ENCODE peak calls at places on chromosomes 3 and 15, in nine cellular contexts. One of them, this sample, is unnamed.

GRCh38 chr15:38362355-38362754 is 91.6 kb upstream of the FAM98B start:
- DNase-seq in activated CD8-positive, alpha-beta memory T cell treated with anti-CD3 and anti-CD28 coated beads for 24 hours: no peak
- DNase-seq in activated CD4-positive, alpha-beta T cell treated with anti-CD3 and anti-CD28 coated beads, Interleukin-2, amount 50 U/mL, for 24 hours: no peak
- DNase-seq in mammary epithelial cell: peak
- DNase-seq in T-cell: no peak
- DNase-seq in stimulated activated CD4-positive, alpha-beta T cell treated with anti-CD3 and anti-CD28 coated beads, Interleukin-1b, Interleukin-23, amount 100 ng/mL, for 4 hours: no peak
- DNase-seq in nucleus accumbens: no peak
- DNase-seq in AG08395: no peak
- DNase-seq in cardiac septum: no peak
- DNase-seq in this sample: no peak

GRCh38 chr15:51692154-51692553 is 10.9 kb downstream of the SCG3 start:
- DNase-seq in AG08395: no peak
- DNase-seq in activated CD4-positive, alpha-beta T cell treated with anti-CD3 and anti-CD28 coated beads, Interleukin-2, amount 50 U/mL, for 24 hours: no peak
- DNase-seq in mammary epithelial cell: no peak
- DNase-seq in activated CD8-positive, alpha-beta memory T cell treated with anti-CD3 and anti-CD28 coated beads for 24 hours: no peak
- DNase-seq in T-cell: no peak
- DNase-seq in nucleus accumbens: no peak
- DNase-seq in stimulated activated CD4-positive, alpha-beta T cell treated with anti-CD3 and anti-CD28 coated beads, Interleukin-1b, Interleukin-23, amount 100 ng/mL, for 4 hours: no peak
- DNase-seq in cardiac septum: no peak
- DNase-seq in this sample: no peak

GRCh38 chr3:132007617-132008016 is 27.2 kb downstream of the CPNE4 start:
- DNase-seq in nucleus accumbens: no peak
- DNase-seq in mammary epithelial cell: no peak
- DNase-seq in cardiac septum: no peak
- DNase-seq in T-cell: no peak
- DNase-seq in activated CD4-positive, alpha-beta T cell treated with anti-CD3 and anti-CD28 coated beads, Interleukin-2, amount 50 U/mL, for 24 hours: no peak
- DNase-seq in activated CD8-positive, alpha-beta memory T cell treated with anti-CD3 and anti-CD28 coated beads for 24 hours: no peak
- DNase-seq in stimulated activated CD4-positive, alpha-beta T cell treated with anti-CD3 and anti-CD28 coated beads, Interleukin-1b, Interleukin-23, amount 100 ng/mL, for 4 hours: no peak
- DNase-seq in AG08395: no peak
- DNase-seq in this sample: no peak

GRCh38 chr3:32972482-32973146 is 21.2 kb downstream of the CCR4 start:
- DNase-seq in AG08395: no peak
- DNase-seq in stimulated activated CD4-positive, alpha-beta T cell treated with anti-CD3 and anti-CD28 coated beads, Interleukin-1b, Interleukin-23, amount 100 ng/mL, for 4 hours: no peak
- DNase-seq in activated CD8-positive, alpha-beta memory T cell treated with anti-CD3 and anti-CD28 coated beads for 24 hours: no peak
- DNase-seq in T-cell: no peak
- DNase-seq in mammary epithelial cell: no peak
- DNase-seq in activated CD4-positive, alpha-beta T cell treated with anti-CD3 and anti-CD28 coated beads, Interleukin-2, amount 50 U/mL, for 24 hours: no peak
- DNase-seq in nucleus accumbens: no peak
- DNase-seq in cardiac septum: no peak
- DNase-seq in this sample: no peak

GRCh38 chr15:50418041-50418583 is 6.1 kb upstream of the USP8 start:
- DNase-seq in mammary epithelial cell: peak
- DNase-seq in activated CD4-positive, alpha-beta T cell treated with anti-CD3 and anti-CD28 coated beads, Interleukin-2, amount 50 U/mL, for 24 hours: no peak
- DNase-seq in cardiac septum: no peak
- DNase-seq in nucleus accumbens: no peak
- DNase-seq in T-cell: no peak
- DNase-seq in stimulated activated CD4-positive, alpha-beta T cell treated with anti-CD3 and anti-CD28 coated beads, Interleukin-1b, Interleukin-23, amount 100 ng/mL, for 4 hours: no peak
- DNase-seq in activated CD8-positive, alpha-beta memory T cell treated with anti-CD3 and anti-CD28 coated beads for 24 hours: no peak
- DNase-seq in AG08395: no peak
- DNase-seq in this sample: no peak

GRCh38 chr15:80580107-80580506 is 115.0 kb upstream of the ABHD17C start:
- DNase-seq in mammary epithelial cell: peak
- DNase-seq in activated CD8-positive, alpha-beta memory T cell treated with anti-CD3 and anti-CD28 coated beads for 24 hours: no peak
- DNase-seq in T-cell: no peak
- DNase-seq in nucleus accumbens: no peak
- DNase-seq in AG08395: peak
- DNase-seq in activated CD4-positive, alpha-beta T cell treated with anti-CD3 and anti-CD28 coated beads, Interleukin-2, amount 50 U/mL, for 24 hours: no peak
- DNase-seq in stimulated activated CD4-positive, alpha-beta T cell treated with anti-CD3 and anti-CD28 coated beads, Interleukin-1b, Interleukin-23, amount 100 ng/mL, for 4 hours: no peak
- DNase-seq in cardiac septum: peak
- DNase-seq in this sample: no peak

GRCh38 chr15:90774731-90775521 is 57.8 kb downstream of the BLM start:
- DNase-seq in cardiac septum: no peak
- DNase-seq in activated CD4-positive, alpha-beta T cell treated with anti-CD3 and anti-CD28 coated beads, Interleukin-2, amount 50 U/mL, for 24 hours: no peak
- DNase-seq in AG08395: peak
- DNase-seq in mammary epithelial cell: peak
- DNase-seq in T-cell: no peak
- DNase-seq in activated CD8-positive, alpha-beta memory T cell treated with anti-CD3 and anti-CD28 coated beads for 24 hours: no peak
- DNase-seq in nucleus accumbens: no peak
- DNase-seq in stimulated activated CD4-positive, alpha-beta T cell treated with anti-CD3 and anti-CD28 coated beads, Interleukin-1b, Interleukin-23, amount 100 ng/mL, for 4 hours: no peak
- DNase-seq in this sample: peak

GRCh38 chr3:57011022-57011421 is 49.4 kb upstream of the SPATA12 start:
- DNase-seq in activated CD4-positive, alpha-beta T cell treated with anti-CD3 and anti-CD28 coated beads, Interleukin-2, amount 50 U/mL, for 24 hours: no peak
- DNase-seq in AG08395: no peak
- DNase-seq in nucleus accumbens: no peak
- DNase-seq in activated CD8-positive, alpha-beta memory T cell treated with anti-CD3 and anti-CD28 coated beads for 24 hours: no peak
- DNase-seq in stimulated activated CD4-positive, alpha-beta T cell treated with anti-CD3 and anti-CD28 coated beads, Interleukin-1b, Interleukin-23, amount 100 ng/mL, for 4 hours: no peak
- DNase-seq in mammary epithelial cell: no peak
- DNase-seq in cardiac septum: no peak
- DNase-seq in T-cell: no peak
- DNase-seq in this sample: no peak

GRCh38 chr15:81106560-81106959 is 27.5 kb upstream of the CFAP161 start:
- DNase-seq in stimulated activated CD4-positive, alpha-beta T cell treated with anti-CD3 and anti-CD28 coated beads, Interleukin-1b, Interleukin-23, amount 100 ng/mL, for 4 hours: peak
- DNase-seq in cardiac septum: no peak
- DNase-seq in activated CD8-positive, alpha-beta memory T cell treated with anti-CD3 and anti-CD28 coated beads for 24 hours: peak
- DNase-seq in T-cell: peak
- DNase-seq in AG08395: peak
- DNase-seq in mammary epithelial cell: peak
- DNase-seq in nucleus accumbens: peak
- DNase-seq in activated CD4-positive, alpha-beta T cell treated with anti-CD3 and anti-CD28 coated beads, Interleukin-2, amount 50 U/mL, for 24 hours: peak
- DNase-seq in this sample: peak

GRCh38 chr15:71171195-71171594 is 55.9 kb downstream of the THSD4 start:
- DNase-seq in T-cell: no peak
- DNase-seq in nucleus accumbens: no peak
- DNase-seq in activated CD4-positive, alpha-beta T cell treated with anti-CD3 and anti-CD28 coated beads, Interleukin-2, amount 50 U/mL, for 24 hours: no peak
- DNase-seq in AG08395: no peak
- DNase-seq in activated CD8-positive, alpha-beta memory T cell treated with anti-CD3 and anti-CD28 coated beads for 24 hours: no peak
- DNase-seq in cardiac septum: no peak
- DNase-seq in stimulated activated CD4-positive, alpha-beta T cell treated with anti-CD3 and anti-CD28 coated beads, Interleukin-1b, Interleukin-23, amount 100 ng/mL, for 4 hours: no peak
- DNase-seq in mammary epithelial cell: no peak
- DNase-seq in this sample: no peak

GRCh38 chr3:48011771-48012170 is 4.4 kb downstream of the MAP4 start:
- DNase-seq in AG08395: no peak
- DNase-seq in mammary epithelial cell: no peak
- DNase-seq in activated CD4-positive, alpha-beta T cell treated with anti-CD3 and anti-CD28 coated beads, Interleukin-2, amount 50 U/mL, for 24 hours: no peak
- DNase-seq in nucleus accumbens: no peak
- DNase-seq in T-cell: no peak
- DNase-seq in activated CD8-positive, alpha-beta memory T cell treated with anti-CD3 and anti-CD28 coated beads for 24 hours: no peak
- DNase-seq in stimulated activated CD4-positive, alpha-beta T cell treated with anti-CD3 and anti-CD28 coated beads, Interleukin-1b, Interleukin-23, amount 100 ng/mL, for 4 hours: no peak
- DNase-seq in cardiac septum: no peak
- DNase-seq in this sample: no peak

GRCh38 chr3:89155811-89156210 is 48.4 kb downstream of the EPHA3 start:
- DNase-seq in T-cell: no peak
- DNase-seq in stimulated activated CD4-positive, alpha-beta T cell treated with anti-CD3 and anti-CD28 coated beads, Interleukin-1b, Interleukin-23, amount 100 ng/mL, for 4 hours: no peak
- DNase-seq in cardiac septum: no peak
- DNase-seq in activated CD4-positive, alpha-beta T cell treated with anti-CD3 and anti-CD28 coated beads, Interleukin-2, amount 50 U/mL, for 24 hours: no peak
- DNase-seq in mammary epithelial cell: no peak
- DNase-seq in activated CD8-positive, alpha-beta memory T cell treated with anti-CD3 and anti-CD28 coated beads for 24 hours: no peak
- DNase-seq in nucleus accumbens: no peak
- DNase-seq in AG08395: no peak
- DNase-seq in this sample: no peak

GRCh38 chr15:80582816-80583423 is 112.2 kb upstream of the ABHD17C start:
- DNase-seq in stimulated activated CD4-positive, alpha-beta T cell treated with anti-CD3 and anti-CD28 coated beads, Interleukin-1b, Interleukin-23, amount 100 ng/mL, for 4 hours: no peak
- DNase-seq in cardiac septum: peak
- DNase-seq in activated CD4-positive, alpha-beta T cell treated with anti-CD3 and anti-CD28 coated beads, Interleukin-2, amount 50 U/mL, for 24 hours: no peak
- DNase-seq in AG08395: no peak
- DNase-seq in T-cell: no peak
- DNase-seq in mammary epithelial cell: no peak
- DNase-seq in activated CD8-positive, alpha-beta memory T cell treated with anti-CD3 and anti-CD28 coated beads for 24 hours: no peak
- DNase-seq in nucleus accumbens: no peak
- DNase-seq in this sample: no peak

GRCh38 chr3:46361408-46362283 is 7.7 kb downstream of the CCR2 start:
- DNase-seq in mammary epithelial cell: peak
- DNase-seq in activated CD8-positive, alpha-beta memory T cell treated with anti-CD3 and anti-CD28 coated beads for 24 hours: no peak
- DNase-seq in AG08395: peak
- DNase-seq in nucleus accumbens: no peak
- DNase-seq in stimulated activated CD4-positive, alpha-beta T cell treated with anti-CD3 and anti-CD28 coated beads, Interleukin-1b, Interleukin-23, amount 100 ng/mL, for 4 hours: no peak
- DNase-seq in cardiac septum: no peak
- DNase-seq in T-cell: no peak
- DNase-seq in activated CD4-positive, alpha-beta T cell treated with anti-CD3 and anti-CD28 coated beads, Interleukin-2, amount 50 U/mL, for 24 hours: no peak
- DNase-seq in this sample: no peak

GRCh38 chr15:51708013-51708412 is 26.7 kb downstream of the SCG3 start:
- DNase-seq in AG08395: no peak
- DNase-seq in nucleus accumbens: no peak
- DNase-seq in activated CD4-positive, alpha-beta T cell treated with anti-CD3 and anti-CD28 coated beads, Interleukin-2, amount 50 U/mL, for 24 hours: no peak
- DNase-seq in T-cell: no peak
- DNase-seq in mammary epithelial cell: no peak
- DNase-seq in activated CD8-positive, alpha-beta memory T cell treated with anti-CD3 and anti-CD28 coated beads for 24 hours: no peak
- DNase-seq in cardiac septum: no peak
- DNase-seq in stimulated activated CD4-positive, alpha-beta T cell treated with anti-CD3 and anti-CD28 coated beads, Interleukin-1b, Interleukin-23, amount 100 ng/mL, for 4 hours: no peak
- DNase-seq in this sample: no peak

GRCh38 chr15:86611392-86612040 is 531.8 kb downstream of the AGBL1 start:
- DNase-seq in stimulated activated CD4-positive, alpha-beta T cell treated with anti-CD3 and anti-CD28 coated beads, Interleukin-1b, Interleukin-23, amount 100 ng/mL, for 4 hours: no peak
- DNase-seq in activated CD4-positive, alpha-beta T cell treated with anti-CD3 and anti-CD28 coated beads, Interleukin-2, amount 50 U/mL, for 24 hours: no peak
- DNase-seq in activated CD8-positive, alpha-beta memory T cell treated with anti-CD3 and anti-CD28 coated beads for 24 hours: no peak
- DNase-seq in nucleus accumbens: no peak
- DNase-seq in T-cell: peak
- DNase-seq in mammary epithelial cell: peak
- DNase-seq in AG08395: peak
- DNase-seq in cardiac septum: no peak
- DNase-seq in this sample: no peak

GRCh38 chr3:47856669-47857068 is 53.7 kb downstream of the DHX30 start:
- DNase-seq in mammary epithelial cell: no peak
- DNase-seq in AG08395: no peak
- DNase-seq in stimulated activated CD4-positive, alpha-beta T cell treated with anti-CD3 and anti-CD28 coated beads, Interleukin-1b, Interleukin-23, amount 100 ng/mL, for 4 hours: no peak
- DNase-seq in activated CD4-positive, alpha-beta T cell treated with anti-CD3 and anti-CD28 coated beads, Interleukin-2, amount 50 U/mL, for 24 hours: no peak
- DNase-seq in nucleus accumbens: no peak
- DNase-seq in T-cell: no peak
- DNase-seq in activated CD8-positive, alpha-beta memory T cell treated with anti-CD3 and anti-CD28 coated beads for 24 hours: no peak
- DNase-seq in cardiac septum: no peak
- DNase-seq in this sample: no peak

GRCh38 chr15:40367038-40367672 is 9.1 kb downstream of the DISP2 start:
- DNase-seq in AG08395: no peak
- DNase-seq in T-cell: no peak
- DNase-seq in cardiac septum: peak
- DNase-seq in mammary epithelial cell: no peak
- DNase-seq in activated CD8-positive, alpha-beta memory T cell treated with anti-CD3 and anti-CD28 coated beads for 24 hours: no peak
- DNase-seq in stimulated activated CD4-positive, alpha-beta T cell treated with anti-CD3 and anti-CD28 coated beads, Interleukin-1b, Interleukin-23, amount 100 ng/mL, for 4 hours: no peak
- DNase-seq in activated CD4-positive, alpha-beta T cell treated with anti-CD3 and anti-CD28 coated beads, Interleukin-2, amount 50 U/mL, for 24 hours: no peak
- DNase-seq in nucleus accumbens: peak
- DNase-seq in this sample: no peak

GRCh38 chr3:13148561-13149330 is 75.5 kb upstream of the IQSEC1 start:
- DNase-seq in activated CD8-positive, alpha-beta memory T cell treated with anti-CD3 and anti-CD28 coated beads for 24 hours: no peak
- DNase-seq in AG08395: no peak
- DNase-seq in activated CD4-positive, alpha-beta T cell treated with anti-CD3 and anti-CD28 coated beads, Interleukin-2, amount 50 U/mL, for 24 hours: no peak
- DNase-seq in stimulated activated CD4-positive, alpha-beta T cell treated with anti-CD3 and anti-CD28 coated beads, Interleukin-1b, Interleukin-23, amount 100 ng/mL, for 4 hours: no peak
- DNase-seq in T-cell: no peak
- DNase-seq in cardiac septum: peak
- DNase-seq in mammary epithelial cell: no peak
- DNase-seq in nucleus accumbens: no peak
- DNase-seq in this sample: no peak

GRCh38 chr3:50229490-50229889 is 6.5 kb upstream of the GNAI2 start:
- DNase-seq in nucleus accumbens: no peak
- DNase-seq in T-cell: no peak
- DNase-seq in AG08395: no peak
- DNase-seq in cardiac septum: no peak
- DNase-seq in activated CD4-positive, alpha-beta T cell treated with anti-CD3 and anti-CD28 coated beads, Interleukin-2, amount 50 U/mL, for 24 hours: no peak
- DNase-seq in stimulated activated CD4-positive, alpha-beta T cell treated with anti-CD3 and anti-CD28 coated beads, Interleukin-1b, Interleukin-23, amount 100 ng/mL, for 4 hours: no peak
- DNase-seq in mammary epithelial cell: no peak
- DNase-seq in activated CD8-positive, alpha-beta memory T cell treated with anti-CD3 and anti-CD28 coated beads for 24 hours: no peak
- DNase-seq in this sample: no peak